ENCODE peak calls at places on chromosomes 1 and 21, in seven cellular contexts. A, G, N, L, F, E and K are unnamed samples.

GRCh38 chr1:3910049-3910731 is 10.1 kb upstream of the C1orf174 start:
- DNase-seq in E (no peak), N (no peak), F (no peak), G (no peak), L (no peak), A (no peak), K (peak; percentile 76)

GRCh38 chr1:65148548-65149390 is 766 bp downstream of the AK4 start:
- DNase-seq in E (peak; percentile 61), L (peak; percentile 29), F (peak; percentile 3), G (no peak), A (peak; percentile 79), N (peak; percentile 17), K (peak; percentile 95)

GRCh38 chr1:201628490-201628889 is 89.6 kb downstream of the NAV1 start:
- DNase-seq in N (no peak), G (no peak), F (no peak), A (no peak), L (no peak), E (peak; percentile 72), K (peak; percentile 25)

GRCh38 chr1:164061528-164061927 is 497.5 kb upstream of the PBX1 start:
- DNase-seq in A (no peak), G (no peak), N (no peak), E (no peak), L (no peak), F (no peak), K (no peak)

GRCh38 chr1:94739521-94740061 is 80.6 kb upstream of the SLC44A3 start:
- DNase-seq in E (no peak), A (no peak), L (no peak), F (peak; percentile 99), N (peak; percentile 99), G (peak; percentile 99), K (peak; percentile 73)

GRCh38 chr1:84988588-84988987 is 8.3 kb downstream of the MCOLN2 start:
- DNase-seq in G (no peak), F (no peak), E (no peak), A (no peak), N (no peak), L (no peak), K (no peak)

GRCh38 chr1:51518730-51519047 is 377 bp downstream of the EPS15 start:
- DNase-seq in G (no peak), L (no peak), N (no peak), F (no peak), E (no peak), A (no peak), K (peak; percentile 73)

GRCh38 chr1:196372896-196373536 is 235.2 kb downstream of the KCNT2 start:
- DNase-seq in N (peak; percentile 54), F (peak; percentile 60), E (peak; percentile 16), A (peak; percentile 59), L (peak; percentile 12), G (no peak), K (no peak)

GRCh38 chr1:51643362-51643761 is 26.5 kb downstream of the OSBPL9 start:
- DNase-seq in G (no peak), L (no peak), A (no peak), N (no peak), E (no peak), F (no peak), K (no peak)

GRCh38 chr1:181768930-181769280 is 285.6 kb downstream of the CACNA1E start:
- DNase-seq in L (no peak), N (no peak), F (no peak), G (no peak), E (no peak), A (no peak), K (no peak)

GRCh38 chr1:241641748-241642592 is 1.8 kb upstream of the CHML start:
- DNase-seq in L (no peak), N (peak; percentile 82), A (no peak), F (peak; percentile 71), G (peak; percentile 59), E (no peak), K (peak; percentile 90)

GRCh38 chr21:33234618-33235520 is 5.1 kb downstream of the IFNAR2 start:
- DNase-seq in G (no peak), L (no peak), N (no peak), F (no peak), E (no peak), A (peak; percentile 38), K (no peak)

GRCh38 chr1:234573711-234574299 is 36.2 kb downstream of the IRF2BP2 start:
- DNase-seq in L (no peak), A (no peak), E (no peak), G (no peak), F (peak; percentile 40), N (peak; percentile 44), K (no peak)

GRCh38 chr1:25799758-25800537 is at the start of gene SELENON:
- DNase-seq in G (peak; percentile 48), L (peak; percentile 62), F (peak; percentile 45), A (peak; percentile 91), N (peak; percentile 54), E (peak; percentile 90), K (peak; percentile 98)

GRCh38 chr1:226121587-226122400 is 59.3 kb downstream of the H3-3A start:
- DNase-seq in F (peak; percentile 32), G (no peak), E (peak; percentile 94), N (peak; percentile 36), L (peak; percentile 81), A (peak; percentile 90), K (peak; percentile 100)

GRCh38 chr1:16226495-16227179 is 10.3 kb downstream of the CPLANE2 start:
- DNase-seq in E (peak; percentile 70), N (peak; percentile 39), A (peak; percentile 95), G (no peak), L (no peak), F (no peak), K (peak; percentile 82)

GRCh38 chr1:41639332-41639936 is 155.0 kb upstream of the EDN2 start:
- DNase-seq in N (peak; percentile 69), E (no peak), A (no peak), F (peak; percentile 63), G (peak; percentile 85), L (no peak), K (peak; percentile 88)

GRCh38 chr1:232179896-232180760 is 449.8 kb downstream of the SIPA1L2 start:
- DNase-seq in L (no peak), F (no peak), N (no peak), E (peak; percentile 21), A (peak; percentile 8), G (no peak), K (peak; percentile 71)

GRCh38 chr1:32765561-32766327 is 51.4 kb downstream of the YARS1 start:
- DNase-seq in N (no peak), L (no peak), A (peak; percentile 86), F (no peak), E (peak; percentile 62), G (no peak), K (no peak)

GRCh38 chr1:23854568-23854967 is 13.5 kb downstream of the FUCA1 start:
- DNase-seq in N (peak; percentile 22), A (peak; percentile 10), F (no peak), L (no peak), G (no peak), E (peak; percentile 11), K (no peak)

GRCh38 chr1:20666804-20667203 is 5.6 kb upstream of the DDOST start:
- DNase-seq in F (no peak), N (peak; percentile 24), G (no peak), A (no peak), L (no peak), E (no peak), K (peak; percentile 29)

GRCh38 chr1:159880435-159880834 is 18.0 kb upstream of the VSIG8 start:
- DNase-seq in G (no peak), A (no peak), N (peak; percentile 18), L (no peak), F (peak; percentile 15), E (no peak), K (no peak)

GRCh38 chr1:206672844-206673758 is 11.6 kb upstream of the MAPKAPK2 start:
- DNase-seq in L (no peak), E (no peak), G (peak; percentile 26), F (peak; percentile 77), N (peak; percentile 36), A (no peak), K (peak; percentile 94)

GRCh38 chr1:150207278-150207971 is 28.5 kb downstream of the ANP32E start:
- DNase-seq in N (no peak), G (no peak), E (no peak), L (no peak), F (no peak), A (no peak), K (no peak)

GRCh38 chr1:46479744-46480350 is 9.8 kb upstream of the DMBX1 start:
- DNase-seq in G (no peak), L (no peak), E (peak; percentile 94), A (no peak), N (no peak), F (no peak), K (peak; percentile 83)

GRCh38 chr1:3283849-3284248 is 170.6 kb upstream of the ARHGEF16 start:
- DNase-seq in E (peak; percentile 70), L (peak; percentile 37), A (peak; percentile 74), G (no peak), F (peak; percentile 4), N (no peak), K (peak; percentile 99)

GRCh38 chr1:3066826-3067225 is 2.2 kb upstream of the PRDM16 start:
- DNase-seq in N (no peak), E (no peak), L (no peak), A (no peak), G (no peak), F (no peak), K (peak; percentile 81)

GRCh38 chr1:12162459-12163137 is 4.2 kb upstream of the TNFRSF1B start:
- DNase-seq in F (no peak), L (no peak), G (no peak), E (no peak), N (no peak), A (no peak), K (peak; percentile 71)
- H3K4me1 ChIP-seq in F (peaks cover 16% of the 10 kb centered on the region), L (peaks cover 14% of the 10 kb centered on the region), G (peaks cover 12% of the 10 kb centered on the region), E (peaks cover 14% of the 10 kb centered on the region), N (peaks cover 32% of the 10 kb centered on the region), A (peaks cover 12% of the 10 kb centered on the region), K (peaks cover 14% of the 10 kb centered on the region)

GRCh38 chr1:115536279-115536816 is 105.4 kb upstream of the VANGL1 start:
- DNase-seq in E (no peak), A (no peak), G (no peak), N (no peak), F (no peak), L (no peak), K (no peak)
- H2AFZ ChIP-seq in E (no peak overlapping the region), A (peak overlapping the region; percentile 52), G (no peak overlapping the region), N (no peak overlapping the region), F (no peak overlapping the region), L (no peak overlapping the region), K (no peak overlapping the region)

DNA sequence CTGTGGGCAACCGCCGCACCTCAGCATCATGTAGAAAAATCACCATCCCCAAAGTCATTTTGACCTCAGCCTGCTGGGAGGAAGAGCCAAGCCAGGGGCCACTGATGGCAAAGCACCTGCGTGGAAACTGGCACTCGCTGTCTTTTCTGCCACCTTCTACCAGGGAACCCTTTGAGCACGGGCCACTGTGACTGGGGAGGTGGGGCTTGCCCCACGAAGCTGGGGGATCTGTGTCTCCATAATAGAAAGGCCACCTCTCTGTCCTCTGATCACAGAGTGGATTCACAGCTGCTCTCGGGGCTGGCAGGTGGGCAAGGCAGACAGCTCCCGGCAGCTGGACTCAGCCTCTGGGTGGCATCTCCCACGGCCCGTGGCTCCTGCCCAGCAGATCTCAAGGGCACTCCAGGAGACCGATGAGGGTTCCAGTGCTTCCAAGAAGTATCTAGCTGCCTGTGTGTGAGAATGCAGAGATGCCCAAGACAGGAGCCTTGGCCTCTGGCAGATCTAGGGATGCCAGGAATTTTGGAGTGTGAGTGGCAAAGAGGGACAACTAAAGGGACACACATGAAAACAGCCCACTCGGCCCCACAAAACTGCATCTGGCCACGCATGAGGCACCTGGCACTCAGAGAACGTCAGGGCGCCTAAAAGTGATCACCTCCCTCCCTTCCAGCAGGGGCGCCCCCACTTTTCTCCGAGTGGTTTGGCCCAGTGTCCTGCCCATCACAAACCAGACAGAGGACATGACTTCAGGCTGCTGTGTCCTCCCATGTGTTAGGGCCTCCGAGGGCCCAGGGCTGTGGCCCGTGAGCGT is 102.6 kb downstream of the PDE9A start:
- DNase-seq in L (no peak), G (no peak), N (no peak), F (no peak), A (no peak), E (no peak), K (peak; percentile 72)
- H3K36me3 ChIP-seq in L (peaks cover 30% of the 10 kb centered on the region), G (no peaks in the 10 kb centered on the region), N (no peaks in the 10 kb centered on the region), F (no peaks in the 10 kb centered on the region), A (no peaks in the 10 kb centered on the region), E (no peaks in the 10 kb centered on the region), K (no peaks in the 10 kb centered on the region)

GRCh38 chr1:8875216-8875861 is 3.1 kb downstream of the ENO1 start:
- DNase-seq in F (no peak), L (no peak), G (no peak), N (no peak), E (no peak), A (no peak), K (no peak)
- H3K4me1 ChIP-seq in F (peaks cover 32% of the 10 kb centered on the region), L (peaks cover 8% of the 10 kb centered on the region), G (peaks cover 68% of the 10 kb centered on the region), N (peaks cover 38% of the 10 kb centered on the region), E (peaks cover 45% of the 10 kb centered on the region), A (peaks cover 54% of the 10 kb centered on the region), K (peaks cover 71% of the 10 kb centered on the region)